ENCODE peak calls at places on chromosomes 2 and 18, in seven cellular contexts. One of them, this sample, is unnamed.

GRCh38 chr2:113762377-113763118 is 6.1 kb upstream of the SLC35F5 start:
- DNase-seq in foreskin keratinocyte: peak; percentile 13
- DNase-seq in progenitor cell of endocrine pancreas: no peak
- DNase-seq in dorsolateral prefrontal cortex: no peak
- DNase-seq in MCF 10A: peak; percentile 38
- DNase-seq in prostate gland: no peak
- DNase-seq in AG09309: peak; percentile 69
- DNase-seq in this sample: no peak

GRCh38 chr2:207926133-207927076 is 98.9 kb downstream of the PLEKHM3 start:
- DNase-seq in foreskin keratinocyte: no peak
- DNase-seq in progenitor cell of endocrine pancreas: no peak
- DNase-seq in dorsolateral prefrontal cortex: no peak
- DNase-seq in MCF 10A: peak; percentile 84
- DNase-seq in prostate gland: peak; percentile 51
- DNase-seq in AG09309: peak; percentile 56
- DNase-seq in this sample: no peak

GRCh38 chr2:160214461-160215055 is 14.5 kb upstream of the ITGB6 start:
- DNase-seq in foreskin keratinocyte: peak; percentile 93
- DNase-seq in progenitor cell of endocrine pancreas: no peak
- DNase-seq in dorsolateral prefrontal cortex: no peak
- DNase-seq in MCF 10A: peak; percentile 92
- DNase-seq in prostate gland: peak; percentile 16
- DNase-seq in AG09309: peak; percentile 64
- DNase-seq in this sample: peak; percentile 35

GRCh38 chr2:84613082-84613481 is 96.8 kb downstream of the DNAH6 start:
- DNase-seq in foreskin keratinocyte: peak; percentile 32
- DNase-seq in progenitor cell of endocrine pancreas: no peak
- DNase-seq in dorsolateral prefrontal cortex: no peak
- DNase-seq in MCF 10A: no peak
- DNase-seq in prostate gland: no peak
- DNase-seq in AG09309: no peak
- DNase-seq in this sample: no peak

GRCh38 chr2:232887171-232887850 is 17.2 kb downstream of the SNORC start:
- DNase-seq in foreskin keratinocyte: no peak
- DNase-seq in progenitor cell of endocrine pancreas: no peak
- DNase-seq in dorsolateral prefrontal cortex: no peak
- DNase-seq in MCF 10A: no peak
- DNase-seq in prostate gland: no peak
- DNase-seq in AG09309: no peak
- DNase-seq in this sample: no peak

GRCh38 chr2:28601612-28602011 is 105.8 kb downstream of the PLB1 start:
- DNase-seq in foreskin keratinocyte: no peak
- DNase-seq in progenitor cell of endocrine pancreas: no peak
- DNase-seq in dorsolateral prefrontal cortex: no peak
- DNase-seq in MCF 10A: no peak
- DNase-seq in prostate gland: no peak
- DNase-seq in AG09309: no peak
- DNase-seq in this sample: no peak

GRCh38 chr2:53289309-53290006 is 478.1 kb upstream of the CHAC2 start:
- DNase-seq in foreskin keratinocyte: peak; percentile 59
- DNase-seq in progenitor cell of endocrine pancreas: no peak
- DNase-seq in dorsolateral prefrontal cortex: no peak
- DNase-seq in MCF 10A: no peak
- DNase-seq in prostate gland: no peak
- DNase-seq in AG09309: no peak
- DNase-seq in this sample: no peak

GRCh38 chr18:32299489-32299888 is 109.7 kb downstream of the MEP1B start:
- DNase-seq in foreskin keratinocyte: no peak
- DNase-seq in progenitor cell of endocrine pancreas: no peak
- DNase-seq in dorsolateral prefrontal cortex: no peak
- DNase-seq in MCF 10A: no peak
- DNase-seq in prostate gland: no peak
- DNase-seq in AG09309: no peak
- DNase-seq in this sample: no peak

GRCh38 chr2:162070228-162070918 is 3.6 kb downstream of the DPP4 start:
- DNase-seq in foreskin keratinocyte: no peak
- DNase-seq in progenitor cell of endocrine pancreas: no peak
- DNase-seq in dorsolateral prefrontal cortex: no peak
- DNase-seq in MCF 10A: no peak
- DNase-seq in prostate gland: no peak
- DNase-seq in AG09309: no peak
- DNase-seq in this sample: no peak

GRCh38 chr2:161237397-161238263 is 70.6 kb upstream of the PSMD14 start:
- DNase-seq in foreskin keratinocyte: peak; percentile 27
- DNase-seq in progenitor cell of endocrine pancreas: peak; percentile 18
- DNase-seq in dorsolateral prefrontal cortex: peak; percentile 88
- DNase-seq in MCF 10A: no peak
- DNase-seq in prostate gland: no peak
- DNase-seq in AG09309: no peak
- DNase-seq in this sample: no peak

GRCh38 chr2:200352631-200353030 is 46.1 kb downstream of the SPATS2L start:
- DNase-seq in foreskin keratinocyte: peak; percentile 85
- DNase-seq in progenitor cell of endocrine pancreas: no peak
- DNase-seq in dorsolateral prefrontal cortex: no peak
- DNase-seq in MCF 10A: no peak
- DNase-seq in prostate gland: no peak
- DNase-seq in AG09309: no peak
- DNase-seq in this sample: no peak

GRCh38 chr18:11963991-11964484 is 17.3 kb upstream of the IMPA2 start:
- DNase-seq in foreskin keratinocyte: no peak
- DNase-seq in progenitor cell of endocrine pancreas: no peak
- DNase-seq in dorsolateral prefrontal cortex: no peak
- DNase-seq in MCF 10A: no peak
- DNase-seq in prostate gland: no peak
- DNase-seq in AG09309: peak; percentile 32
- DNase-seq in this sample: no peak

GRCh38 chr2:174522553-174522952 is 35.7 kb upstream of the GPR155 start:
- DNase-seq in foreskin keratinocyte: no peak
- DNase-seq in progenitor cell of endocrine pancreas: no peak
- DNase-seq in dorsolateral prefrontal cortex: no peak
- DNase-seq in MCF 10A: no peak
- DNase-seq in prostate gland: no peak
- DNase-seq in AG09309: no peak
- DNase-seq in this sample: no peak

GRCh38 chr2:239774142-239774462 is 251.0 kb downstream of the NDUFA10 start:
- DNase-seq in foreskin keratinocyte: no peak
- DNase-seq in progenitor cell of endocrine pancreas: no peak
- DNase-seq in dorsolateral prefrontal cortex: no peak
- DNase-seq in MCF 10A: no peak
- DNase-seq in prostate gland: no peak
- DNase-seq in AG09309: no peak
- DNase-seq in this sample: peak; percentile 10
- TF ChIP-seq CTCF in foreskin keratinocyte: no peak
- TF ChIP-seq CTCF in progenitor cell of endocrine pancreas: no peak
- TF ChIP-seq CTCF in dorsolateral prefrontal cortex: no peak
- TF ChIP-seq CTCF in MCF 10A: no peak
- TF ChIP-seq CTCF in prostate gland: no peak
- TF ChIP-seq CTCF in AG09309: no peak
- TF ChIP-seq CTCF in this sample: no peak

DNA sequence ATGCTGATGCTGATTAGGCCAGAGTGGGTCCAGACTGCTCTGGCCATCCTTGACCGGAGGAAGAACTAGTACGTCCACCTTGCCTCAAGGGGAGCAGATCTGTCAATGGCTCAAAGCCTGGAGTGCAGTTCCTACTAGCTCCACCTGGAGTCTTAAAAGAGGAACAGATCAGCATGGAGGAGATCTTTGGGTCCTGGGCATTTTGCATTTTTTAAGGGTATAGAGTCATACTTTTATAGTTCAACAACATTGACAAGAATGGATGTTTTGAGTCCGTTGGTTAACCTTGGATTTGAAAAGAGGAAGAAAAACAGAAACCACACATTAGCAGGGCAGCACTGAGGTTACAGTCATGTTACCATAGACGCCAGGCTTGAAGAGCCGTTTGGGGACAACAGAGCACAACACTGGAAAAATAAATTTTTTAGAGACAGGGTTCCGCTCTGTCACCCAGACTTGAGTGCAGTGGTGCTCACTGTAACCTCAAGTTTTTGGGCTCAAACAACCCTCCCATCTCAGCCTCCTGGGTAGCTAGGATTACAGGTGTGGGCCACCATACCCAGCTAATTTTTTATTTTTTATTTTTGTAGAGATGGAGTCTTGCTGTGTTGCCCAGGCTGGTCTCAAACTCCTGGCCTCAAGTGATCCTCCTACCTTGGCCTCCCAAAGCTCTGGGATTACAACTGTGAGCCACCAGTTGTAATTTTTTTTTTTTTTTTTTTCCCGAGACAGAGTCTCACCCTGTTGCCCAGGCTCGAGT is 78.5 kb downstream of the PRKCE start:
- DNase-seq in foreskin keratinocyte: no peak
- DNase-seq in progenitor cell of endocrine pancreas: no peak
- DNase-seq in dorsolateral prefrontal cortex: no peak
- DNase-seq in MCF 10A: peak; percentile 25
- DNase-seq in prostate gland: no peak
- DNase-seq in AG09309: no peak
- DNase-seq in this sample: no peak
- TF ChIP-seq CTCF in foreskin keratinocyte: peak; percentile 48
- TF ChIP-seq CTCF in progenitor cell of endocrine pancreas: peak; percentile 28
- TF ChIP-seq CTCF in dorsolateral prefrontal cortex: no peak
- TF ChIP-seq CTCF in MCF 10A: peak; percentile 10
- TF ChIP-seq CTCF in prostate gland: no peak
- TF ChIP-seq CTCF in AG09309: peak; percentile 4
- TF ChIP-seq CTCF in this sample: peak; percentile 22

DNA sequence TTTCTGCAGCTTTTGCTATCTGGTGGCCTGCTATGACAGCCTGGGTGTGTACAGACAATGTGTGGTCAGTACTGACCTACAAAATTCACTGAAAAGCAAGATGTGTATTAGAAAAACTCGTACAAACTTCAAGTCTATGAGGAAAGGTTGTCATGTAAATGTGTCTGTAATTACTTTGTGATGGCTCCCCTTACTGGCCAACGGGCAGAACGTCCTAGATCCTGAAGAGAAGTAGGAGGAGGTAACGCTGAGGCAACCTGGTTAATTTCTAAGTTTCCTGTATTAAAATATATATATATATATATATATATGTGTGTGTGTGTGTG is 95.5 kb downstream of the GALNT3 start:
- DNase-seq in foreskin keratinocyte: peak; percentile 54
- DNase-seq in progenitor cell of endocrine pancreas: no peak
- DNase-seq in dorsolateral prefrontal cortex: peak; percentile 48
- DNase-seq in MCF 10A: peak; percentile 68
- DNase-seq in prostate gland: peak; percentile 19
- DNase-seq in AG09309: peak; percentile 21
- DNase-seq in this sample: no peak
- TF ChIP-seq CTCF in foreskin keratinocyte: peak; percentile 75
- TF ChIP-seq CTCF in progenitor cell of endocrine pancreas: peak; percentile 60
- TF ChIP-seq CTCF in dorsolateral prefrontal cortex: peak; percentile 72
- TF ChIP-seq CTCF in MCF 10A: peak; percentile 50
- TF ChIP-seq CTCF in prostate gland: peak; percentile 14
- TF ChIP-seq CTCF in AG09309: peak; percentile 64
- TF ChIP-seq CTCF in this sample: no peak

DNA sequence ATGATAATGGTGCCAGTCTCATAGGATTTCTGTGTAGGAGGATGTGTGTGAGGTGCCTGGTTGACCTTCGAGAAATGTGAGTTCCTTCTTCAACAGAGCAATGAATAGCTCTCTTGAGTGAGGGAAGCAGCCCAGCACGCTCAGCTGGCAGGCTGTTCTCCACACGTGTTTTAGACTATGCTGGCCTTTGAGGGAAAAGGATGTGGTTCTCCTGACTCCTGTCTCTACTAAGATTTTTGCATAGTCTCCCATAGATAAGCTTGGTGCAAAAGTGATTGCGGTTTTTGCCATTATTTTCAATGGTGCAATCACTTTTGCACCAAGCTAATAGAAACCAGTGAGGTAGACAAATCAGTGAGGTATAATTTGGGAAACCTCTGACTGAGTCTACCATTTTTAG is 284.1 kb downstream of the SLC4A3 start:
- DNase-seq in foreskin keratinocyte: no peak
- DNase-seq in progenitor cell of endocrine pancreas: no peak
- DNase-seq in dorsolateral prefrontal cortex: no peak
- DNase-seq in MCF 10A: no peak
- DNase-seq in prostate gland: no peak
- DNase-seq in AG09309: no peak
- DNase-seq in this sample: no peak
- TF ChIP-seq CTCF in foreskin keratinocyte: no peak
- TF ChIP-seq CTCF in progenitor cell of endocrine pancreas: no peak
- TF ChIP-seq CTCF in dorsolateral prefrontal cortex: no peak
- TF ChIP-seq CTCF in MCF 10A: no peak
- TF ChIP-seq CTCF in prostate gland: no peak
- TF ChIP-seq CTCF in AG09309: no peak
- TF ChIP-seq CTCF in this sample: no peak

DNA sequence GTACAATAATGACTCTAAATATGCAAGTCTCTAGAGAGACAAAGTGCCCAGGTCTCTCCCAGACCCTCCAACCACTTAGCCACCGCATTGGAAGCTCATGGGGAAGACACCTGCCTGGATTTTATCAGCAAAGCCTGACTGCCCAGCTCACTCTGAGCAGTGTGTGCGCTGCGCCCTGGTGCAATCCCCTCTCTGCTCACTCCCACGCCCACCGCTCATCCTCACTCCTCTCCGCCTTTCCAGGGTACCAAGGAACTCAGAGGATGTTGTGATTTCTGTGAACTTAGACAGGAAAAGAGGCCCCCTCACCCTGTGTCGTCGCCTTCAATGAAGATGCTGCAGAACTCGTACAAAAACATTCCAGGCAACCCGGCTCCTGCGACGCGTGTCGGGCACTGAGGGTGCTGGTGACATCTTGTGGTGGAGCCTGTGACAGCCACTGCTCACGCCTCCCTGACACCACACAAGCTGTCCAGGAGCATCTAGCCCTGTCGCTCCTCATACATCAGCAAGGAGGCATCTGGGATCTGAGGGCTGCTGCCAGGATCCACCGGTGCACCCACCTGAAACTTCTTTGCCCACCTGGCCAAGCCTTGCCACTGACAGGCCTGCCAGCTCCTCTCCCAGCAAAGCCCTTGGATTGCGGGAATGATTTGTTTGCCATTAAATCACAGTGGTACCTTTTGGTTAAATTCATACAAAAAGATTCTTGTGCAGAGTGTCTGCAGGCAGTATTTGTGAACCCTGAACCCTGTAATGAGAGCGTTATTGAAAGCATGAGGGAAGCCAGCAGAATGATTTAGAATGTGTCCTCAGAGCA is 220.4 kb downstream of the ZNF516 start:
- DNase-seq in foreskin keratinocyte: no peak
- DNase-seq in progenitor cell of endocrine pancreas: no peak
- DNase-seq in dorsolateral prefrontal cortex: peak; percentile 79
- DNase-seq in MCF 10A: no peak
- DNase-seq in prostate gland: no peak
- DNase-seq in AG09309: no peak
- DNase-seq in this sample: no peak
- TF ChIP-seq CTCF in foreskin keratinocyte: peak; percentile 29
- TF ChIP-seq CTCF in progenitor cell of endocrine pancreas: peak; percentile 56
- TF ChIP-seq CTCF in dorsolateral prefrontal cortex: peak; percentile 63
- TF ChIP-seq CTCF in MCF 10A: peak; percentile 22
- TF ChIP-seq CTCF in prostate gland: no peak
- TF ChIP-seq CTCF in AG09309: no peak
- TF ChIP-seq CTCF in this sample: no peak

GRCh38 chr2:58180635-58181034 is 60.5 kb downstream of the FANCL start:
- DNase-seq in foreskin keratinocyte: no peak
- DNase-seq in progenitor cell of endocrine pancreas: no peak
- DNase-seq in dorsolateral prefrontal cortex: no peak
- DNase-seq in MCF 10A: no peak
- DNase-seq in prostate gland: no peak
- DNase-seq in AG09309: no peak
- DNase-seq in this sample: no peak
- TF ChIP-seq CTCF in foreskin keratinocyte: no peak
- TF ChIP-seq CTCF in progenitor cell of endocrine pancreas: no peak
- TF ChIP-seq CTCF in dorsolateral prefrontal cortex: no peak
- TF ChIP-seq CTCF in MCF 10A: no peak
- TF ChIP-seq CTCF in prostate gland: no peak
- TF ChIP-seq CTCF in AG09309: no peak
- TF ChIP-seq CTCF in this sample: no peak